ENCODE peak calls at places on chromosomes 11 and 22, in seven cellular contexts. O is upper lobe of right lung, G is IMR-90, I is lower leg skin, M is heart left ventricle, F is right lobe of liver, L is AG04450. P is an unnamed sample.

GRCh38 chr22:50016988-50017700 is 4.6 kb upstream of the IL17REL start:
- DNase-seq in O (no peak), G (no peak), I (no peak), M (peak), F (no peak), L (no peak), P (no peak)

GRCh38 chr22:27684856-27685255 is 116.7 kb downstream of the MN1 start:
- DNase-seq in O (no peak), G (peak), I (no peak), M (no peak), F (no peak), L (no peak), P (no peak)

GRCh38 chr11:120013325-120014250 is 124.3 kb downstream of the TRIM29 start:
- DNase-seq in O (no peak), G (peak), I (no peak), M (no peak), F (no peak), L (no peak), P (no peak)

GRCh38 chr11:126874831-126875230 is 125.7 kb downstream of the KIRREL3 start:
- DNase-seq in O (no peak), G (no peak), I (no peak), M (no peak), F (no peak), L (no peak), P (no peak)

GRCh38 chr11:122984186-122985011 is 2.8 kb upstream of the BSX start:
- DNase-seq in O (no peak), G (no peak), I (no peak), M (no peak), F (no peak), L (no peak), P (no peak)

GRCh38 chr22:27799334-27800249 is 2.0 kb downstream of the MN1 start:
- DNase-seq in O (no peak), G (no peak), I (no peak), M (peak), F (no peak), L (no peak), P (no peak)

GRCh38 chr11:124867700-124868099 is 2.5 kb downstream of the ROBO3 start:
- DNase-seq in O (no peak), G (peak), I (no peak), M (no peak), F (peak), L (no peak), P (no peak)

GRCh38 chr22:32389685-32390084 is 22.4 kb downstream of the RTCB start:
- DNase-seq in O (no peak), G (peak), I (no peak), M (no peak), F (no peak), L (no peak), P (no peak)

GRCh38 chr22:23696326-23696851 is 5.6 kb downstream of the RGL4 start:
- DNase-seq in O (peak), G (peak), I (no peak), M (no peak), F (no peak), L (no peak), P (no peak)

GRCh38 chr11:11909727-11910126 is 68.0 kb downstream of the USP47 start:
- DNase-seq in O (no peak), G (peak), I (no peak), M (no peak), F (no peak), L (peak), P (no peak)

GRCh38 chr11:120810251-120810650 is 213.7 kb upstream of the TBCEL start:
- DNase-seq in O (no peak), G (peak), I (no peak), M (no peak), F (no peak), L (no peak), P (no peak)

GRCh38 chr22:46077669-46078099 is 72.6 kb upstream of the PPARA start:
- DNase-seq in O (no peak), G (no peak), I (no peak), M (peak), F (no peak), L (no peak), P (no peak)

GRCh38 chr22:17919276-17920144 is 104.9 kb downstream of the MICAL3 start:
- DNase-seq in O (no peak), G (no peak), I (no peak), M (peak), F (no peak), L (no peak), P (no peak)

GRCh38 chr11:35349897-35350296 is 69.5 kb downstream of the SLC1A2 start:
- DNase-seq in O (no peak), G (no peak), I (no peak), M (no peak), F (no peak), L (no peak), P (no peak)

GRCh38 chr11:34944692-34945091 is 28.3 kb downstream of the PDHX start:
- DNase-seq in O (no peak), G (no peak), I (no peak), M (no peak), F (no peak), L (no peak), P (no peak)

GRCh38 chr22:21669026-21669425 is 3.2 kb downstream of the PPIL2 start:
- DNase-seq in O (no peak), G (no peak), I (no peak), M (no peak), F (no peak), L (no peak), P (peak)

GRCh38 chr11:130980463-130980862 is 64.2 kb upstream of the SNX19 start:
- DNase-seq in O (no peak), G (no peak), I (no peak), M (no peak), F (no peak), L (no peak), P (no peak)

GRCh38 chr22:36331912-36332622 is 55.7 kb downstream of the MYH9 start:
- DNase-seq in O (peak), G (peak), I (peak), M (peak), F (no peak), L (no peak), P (no peak)

GRCh38 chr11:124834526-124835190 is 30.6 kb upstream of the ROBO3 start:
- DNase-seq in O (no peak), G (no peak), I (no peak), M (no peak), F (no peak), L (no peak), P (no peak)

GRCh38 chr22:32355760-32356159 is 1.9 kb upstream of the RFPL3 start:
- DNase-seq in O (no peak), G (no peak), I (no peak), M (no peak), F (no peak), L (no peak), P (peak)

GRCh38 chr22:49211176-49211575 is 616.5 kb downstream of the BRD1 start:
- DNase-seq in O (peak), G (no peak), I (no peak), M (peak), F (peak), L (no peak), P (no peak)

GRCh38 chr11:8247312-8247711 is 16.4 kb downstream of the LMO1 start:
- DNase-seq in O (no peak), G (no peak), I (no peak), M (no peak), F (peak), L (no peak), P (no peak)

GRCh38 chr11:75588067-75588481 is 26.0 kb downstream of the SERPINH1 start:
- DNase-seq in O (no peak), G (no peak), I (no peak), M (no peak), F (peak), L (no peak), P (no peak)

GRCh38 chr11:10490032-10490397 is 35.0 kb downstream of the AMPD3 start:
- DNase-seq in O (peak), G (no peak), I (peak), M (no peak), F (no peak), L (no peak), P (no peak)

GRCh38 chr11:10490398-10491232 is 35.6 kb downstream of the AMPD3 start:
- DNase-seq in O (no peak), G (peak), I (peak), M (peak), F (no peak), L (peak), P (no peak)

GRCh38 chr11:10488121-10488580 is 33.1 kb downstream of the AMPD3 start:
- DNase-seq in O (no peak), G (peak), I (peak), M (no peak), F (no peak), L (no peak), P (no peak)

GRCh38 chr11:10488581-10489443 is 33.7 kb downstream of the AMPD3 start:
- DNase-seq in O (no peak), G (no peak), I (peak), M (no peak), F (no peak), L (no peak), P (no peak)

DNA sequence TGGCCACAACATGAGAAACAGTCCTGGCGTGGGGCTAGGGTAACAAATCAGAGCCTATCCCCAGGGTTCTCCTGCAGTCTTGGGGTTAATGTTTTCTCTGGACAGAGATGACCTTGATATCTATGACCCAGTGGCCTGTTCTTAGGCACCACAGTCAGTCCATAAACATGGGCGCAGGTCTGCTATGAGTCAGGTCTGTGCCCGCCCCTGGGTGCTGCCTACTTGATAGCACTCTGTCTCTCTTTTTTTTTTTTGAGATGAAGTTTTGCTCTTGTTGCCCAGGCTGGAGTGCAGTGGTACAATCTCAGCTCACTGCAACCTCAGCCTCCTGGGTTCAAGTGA is 34.4 kb downstream of the AMPD3 start:
- DNase-seq in O (no peak), G (no peak), I (no peak), M (no peak), F (no peak), L (no peak), P (no peak)
- H3K4me3 ChIP-seq in O (no peak), G (no peak), I (no peak), M (no peak), F (no peak), L (no peak), P (no peak)

DNA sequence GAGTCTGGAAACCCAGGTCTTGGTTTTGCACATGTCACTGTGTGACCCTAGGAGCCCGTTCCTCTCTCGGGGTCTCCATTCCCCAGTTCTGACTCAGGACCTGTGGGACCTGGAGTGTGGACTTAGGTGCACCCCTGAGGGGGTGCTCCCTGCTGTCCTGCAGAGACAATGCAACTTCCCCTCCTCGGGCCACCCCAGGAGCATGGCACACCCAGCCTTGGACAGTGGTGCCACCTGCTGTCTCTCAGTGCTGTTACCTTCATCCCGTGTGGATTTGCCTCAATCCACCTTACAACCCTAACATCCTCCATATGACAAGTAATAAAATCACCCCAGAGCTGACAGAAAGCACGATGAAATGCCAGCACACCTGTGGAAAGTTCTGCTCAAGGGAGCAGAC is 27.5 kb upstream of the CRYBB3 start:
- DNase-seq in O (peak), G (no peak), I (no peak), M (no peak), F (no peak), L (no peak), P (no peak)
- TF ChIP-seq CTCF in O (peak), G (no peak), I (no peak), M (peak), F (peak), L (no peak), P (peak)

GRCh38 chr11:111411456-111411855 is 32.4 kb upstream of the POU2AF1 start:
- DNase-seq in O (no peak), G (no peak), I (no peak), M (no peak), F (no peak), L (no peak), P (no peak)

GRCh38 chr11:111409915-111410314 is 30.8 kb upstream of the POU2AF1 start:
- DNase-seq in O (no peak), G (no peak), I (no peak), M (no peak), F (no peak), L (no peak), P (no peak)

GRCh38 chr11:111410951-111411350 is 31.9 kb upstream of the POU2AF1 start:
- DNase-seq in O (no peak), G (no peak), I (no peak), M (no peak), F (no peak), L (no peak), P (no peak)

GRCh38 chr11:111407652-111408051 is 28.6 kb upstream of the POU2AF1 start:
- DNase-seq in O (no peak), G (no peak), I (no peak), M (no peak), F (no peak), L (no peak), P (no peak)

DNA sequence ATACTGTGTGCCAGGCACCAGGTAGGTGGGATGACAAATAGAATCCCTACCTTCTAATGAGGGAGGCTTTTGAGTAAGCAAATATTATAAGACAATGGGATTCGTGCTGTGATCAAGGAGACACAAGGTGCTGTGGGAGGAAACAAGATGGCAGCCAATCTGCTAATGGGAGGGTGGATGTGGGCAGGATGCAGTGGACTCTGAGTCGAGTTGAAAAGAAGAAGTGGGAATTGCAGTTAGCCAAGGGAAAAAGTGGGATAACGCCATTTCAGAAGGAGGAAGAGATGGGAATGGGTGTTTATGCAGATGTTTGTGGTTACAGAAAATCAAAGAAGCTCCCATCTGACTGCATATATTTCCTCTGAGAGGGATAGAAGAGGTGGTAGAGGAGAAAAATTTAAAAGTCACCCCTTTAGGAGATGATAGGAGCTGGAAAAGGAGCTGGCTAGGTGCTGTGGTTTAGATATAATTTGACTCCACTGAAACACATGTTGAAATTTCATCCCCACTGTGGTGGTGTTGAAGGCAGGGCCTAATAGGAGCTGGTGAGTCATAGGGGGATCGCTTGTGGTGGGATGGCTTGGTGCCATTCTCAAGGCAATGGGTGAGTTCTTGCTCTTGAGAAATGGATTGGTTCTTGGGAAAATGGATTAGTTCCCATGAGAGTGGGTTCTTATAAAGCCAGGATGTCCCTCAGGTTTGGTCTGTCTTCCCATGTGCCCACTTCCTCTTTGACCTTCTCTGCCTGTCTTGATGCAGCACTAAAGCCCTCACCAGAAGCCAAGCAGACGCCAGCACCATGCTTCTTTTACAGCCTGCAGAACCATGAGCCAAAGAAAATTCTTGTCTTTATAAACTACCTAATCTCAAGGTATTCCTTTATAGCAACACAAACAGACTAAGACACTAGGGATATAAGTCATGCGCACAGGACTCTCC is 30.0 kb upstream of the POU2AF1 start:
- DNase-seq in O (no peak), G (peak), I (no peak), M (no peak), F (no peak), L (no peak), P (no peak)
- H3K4me3 ChIP-seq in O (no peak), G (no peak), I (no peak), M (no peak), F (no peak), L (no peak), P (no peak)

GRCh38 chr11:65558002-65558784 is at the start of gene LTBP3:
- DNase-seq in O (peak), G (peak), I (no peak), M (peak), F (peak), L (no peak), P (no peak)

GRCh38 chr11:65559951-65560537 is 1.9 kb upstream of the LTBP3 start:
- DNase-seq in O (no peak), G (peak), I (no peak), M (no peak), F (no peak), L (no peak), P (no peak)

GRCh38 chr11:65557280-65558001 is 718 bp downstream of the LTBP3 start:
- DNase-seq in O (no peak), G (no peak), I (no peak), M (no peak), F (no peak), L (no peak), P (no peak)

GRCh38 chr11:65559535-65559934 is 1.4 kb upstream of the LTBP3 start:
- DNase-seq in O (no peak), G (no peak), I (no peak), M (no peak), F (no peak), L (no peak), P (no peak)

DNA sequence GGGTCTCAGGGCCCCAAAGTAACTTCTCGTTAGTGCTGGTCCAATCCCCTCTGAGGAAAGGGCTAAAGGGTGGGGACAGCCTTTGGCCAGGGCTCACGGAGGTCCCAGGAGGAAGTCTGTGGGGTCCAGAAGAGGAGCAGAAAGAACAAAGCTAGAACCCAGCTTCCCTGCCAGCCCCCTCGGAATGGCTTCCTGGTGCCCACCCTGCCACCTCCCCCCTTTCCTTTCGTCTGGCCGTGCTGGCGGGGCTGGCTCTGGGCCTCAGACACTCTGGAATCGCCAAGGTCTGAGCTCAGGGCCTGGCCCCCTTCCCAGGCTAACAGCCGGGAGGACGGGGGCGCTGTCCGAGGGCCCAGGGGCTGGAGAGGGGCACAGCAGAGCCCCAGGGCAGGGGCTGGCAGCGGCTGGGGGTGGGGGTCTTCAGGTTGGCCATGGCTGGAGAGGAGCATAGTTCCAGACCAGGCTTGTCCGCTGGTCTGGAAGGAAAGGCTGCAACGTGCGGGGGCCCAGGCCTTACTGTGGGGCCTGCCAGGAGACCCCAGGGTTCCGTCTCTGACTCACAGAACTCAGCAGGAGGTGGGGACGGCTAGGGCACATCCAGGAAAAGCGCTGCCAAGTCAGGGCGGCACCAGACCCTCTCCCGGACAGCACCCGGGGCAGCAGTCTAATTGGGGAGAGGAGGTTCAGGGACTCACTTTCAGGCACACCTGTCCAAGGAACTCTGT is 788 bp upstream of the LTBP3 start:
- DNase-seq in O (no peak), G (peak), I (no peak), M (peak), F (no peak), L (no peak), P (no peak)
- TF ChIP-seq CTCF in O (no peak), G (peak), I (no peak), M (no peak), F (no peak), L (no peak), P (peak)

GRCh38 chr11:62599069-62599696 is 2.5 kb downstream of the MTA2 start:
- DNase-seq in O (peak), G (peak), I (peak), M (peak), F (peak), L (peak), P (peak)
- H3K4me3 ChIP-seq in O (peak), G (no peak), I (no peak), M (peak), F (peak), L (peak), P (peak)

DNA sequence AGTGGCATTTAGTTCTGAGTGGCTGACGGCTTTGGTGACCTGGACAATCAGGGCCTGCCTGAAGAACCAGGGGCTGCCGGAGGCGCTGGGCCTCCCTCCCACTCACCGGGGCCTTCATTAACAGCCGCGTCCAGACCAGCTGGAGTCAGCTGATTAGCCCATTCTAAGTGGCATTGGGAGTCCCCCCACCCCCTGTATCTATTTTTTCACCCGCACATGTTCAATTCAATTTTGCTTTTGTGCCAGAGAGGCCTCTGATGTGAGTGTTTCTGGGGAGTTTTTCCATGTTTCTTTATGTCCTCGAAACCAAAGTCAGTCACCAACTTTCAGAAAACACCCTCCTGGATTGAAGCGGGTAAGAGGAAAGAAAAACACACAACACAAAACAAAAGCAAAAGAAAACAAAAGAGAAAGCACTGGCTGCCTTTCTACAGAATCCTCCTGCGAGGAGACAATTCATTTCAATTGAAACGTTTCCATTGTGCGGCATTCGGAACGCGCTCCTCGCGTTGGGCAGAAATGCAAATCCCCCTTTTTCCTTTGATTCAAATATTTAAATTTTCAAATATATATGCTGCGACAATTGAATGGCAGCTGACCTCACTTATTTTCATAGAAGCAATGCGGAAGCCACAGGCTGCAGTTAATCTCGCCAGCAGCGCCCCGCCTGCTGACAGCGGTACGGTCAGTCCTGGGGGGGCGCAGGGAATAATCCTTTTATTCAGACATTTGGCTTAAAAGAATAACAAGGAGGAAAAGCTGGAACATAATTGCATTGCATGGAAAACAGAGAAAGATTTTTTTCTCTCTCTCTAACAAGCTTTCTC is 17.6 kb downstream of the CDKN1C start:
- DNase-seq in O (no peak), G (no peak), I (no peak), M (no peak), F (no peak), L (no peak), P (no peak)
- TF ChIP-seq CTCF in O (no peak), G (no peak), I (no peak), M (no peak), F (no peak), L (no peak), P (no peak)

P was measured in LNCaP clone FGC.